ENCODE peak calls at places on chromosomes 5 and 9, in four cellular contexts. C, G, Q and P are unnamed samples.

GRCh38 chr9:3074247-3074646 is 230.4 kb upstream of the PUM3 start:
- DNase-seq in Q (no peak), G (no peak), C (no peak), P (no peak)

GRCh38 chr9:93120846-93121315 is 13.2 kb downstream of the NINJ1 start:
- DNase-seq in G (no peak), C (no peak), Q (no peak), P (no peak)

GRCh38 chr5:3377831-3378230 is 217.8 kb upstream of the IRX1 start:
- DNase-seq in G (no peak), C (no peak), Q (no peak), P (no peak)

GRCh38 chr9:120668399-120668798 is 45.9 kb downstream of the MEGF9 start:
- DNase-seq in C (no peak), G (no peak), Q (no peak), P (no peak)

GRCh38 chr5:111454198-111454606 is 58.1 kb downstream of the STARD4 start:
- DNase-seq in C (no peak), Q (no peak), G (no peak), P (no peak)

GRCh38 chr9:93031629-93032431 is 26.7 kb upstream of the SUSD3 start:
- DNase-seq in G (no peak), C (peak; percentile 37), Q (no peak), P (peak; percentile 63)

GRCh38 chr5:153661897-153662296 is 171.4 kb downstream of the GRIA1 start:
- DNase-seq in Q (no peak), C (no peak), G (no peak), P (no peak)

GRCh38 chr5:111197523-111197922 is 26.7 kb upstream of the CAMK4 start:
- DNase-seq in G (peak; percentile 17), C (peak; percentile 27), Q (no peak), P (no peak)

GRCh38 chr9:131098391-131099087 is 2.2 kb downstream of the AIF1L start:
- DNase-seq in G (no peak), Q (no peak), C (no peak), P (peak; percentile 60)

GRCh38 chr5:1243487-1244152 is 18.4 kb downstream of the SLC6A18 start:
- DNase-seq in C (no peak), G (no peak), Q (no peak), P (no peak)

GRCh38 chr9:135087489-135087791 is at the start of gene OLFM1:
- DNase-seq in G (peak; percentile 82), Q (no peak), C (peak; percentile 47), P (peak; percentile 18)

GRCh38 chr5:123538670-123539459 is 26.9 kb downstream of the CSNK1G3 start:
- DNase-seq in C (no peak), Q (no peak), G (no peak), P (no peak)